ENCODE peak calls at places on chromosomes 1 and 21, in six cellular contexts. One of them, this sample, is unnamed.

GRCh38 chr21:38311765-38312164 is 55.0 kb downstream of the KCNJ15 start:
- DNase-seq in prostate gland: no peak
- DNase-seq in IMR-90: no peak
- DNase-seq in foreskin melanocyte: no peak
- DNase-seq in M059J: peak
- DNase-seq in H54: no peak
- DNase-seq in this sample: no peak

GRCh38 chr21:44985441-44986401 is 45.9 kb downstream of the SLX9 start:
- DNase-seq in prostate gland: no peak
- DNase-seq in IMR-90: no peak
- DNase-seq in foreskin melanocyte: no peak
- DNase-seq in M059J: no peak
- DNase-seq in H54: no peak
- DNase-seq in this sample: no peak

GRCh38 chr1:46114925-46115603 is 17.4 kb downstream of the PIK3R3 start:
- DNase-seq in prostate gland: no peak
- DNase-seq in IMR-90: no peak
- DNase-seq in foreskin melanocyte: no peak
- DNase-seq in M059J: no peak
- DNase-seq in H54: no peak
- DNase-seq in this sample: peak

GRCh38 chr1:212613440-212614335 is 5.1 kb downstream of the ATF3 start:
- DNase-seq in prostate gland: no peak
- DNase-seq in IMR-90: no peak
- DNase-seq in foreskin melanocyte: no peak
- DNase-seq in M059J: peak
- DNase-seq in H54: no peak
- DNase-seq in this sample: peak

GRCh38 chr1:64624446-64624766 is 120.5 kb upstream of the RAVER2 start:
- DNase-seq in prostate gland: no peak
- DNase-seq in IMR-90: peak
- DNase-seq in foreskin melanocyte: no peak
- DNase-seq in M059J: peak
- DNase-seq in H54: no peak
- DNase-seq in this sample: peak

GRCh38 chr1:50977575-50978143 is 7.6 kb downstream of the CDKN2C start:
- DNase-seq in prostate gland: peak
- DNase-seq in IMR-90: peak
- DNase-seq in foreskin melanocyte: peak
- DNase-seq in M059J: peak
- DNase-seq in H54: no peak
- DNase-seq in this sample: peak

GRCh38 chr1:210001751-210002150 is 63.7 kb downstream of the SYT14 start:
- DNase-seq in prostate gland: no peak
- DNase-seq in IMR-90: no peak
- DNase-seq in foreskin melanocyte: no peak
- DNase-seq in M059J: peak
- DNase-seq in H54: no peak
- DNase-seq in this sample: peak

GRCh38 chr1:48526045-48526714 is 54.2 kb upstream of the SPATA6 start:
- DNase-seq in prostate gland: peak
- DNase-seq in IMR-90: peak
- DNase-seq in foreskin melanocyte: no peak
- DNase-seq in M059J: no peak
- DNase-seq in H54: no peak
- DNase-seq in this sample: no peak

GRCh38 chr1:18948913-18949688 is 7.4 kb downstream of the IFFO2 start:
- DNase-seq in prostate gland: peak
- DNase-seq in IMR-90: peak
- DNase-seq in foreskin melanocyte: no peak
- DNase-seq in M059J: peak
- DNase-seq in H54: no peak
- DNase-seq in this sample: peak

GRCh38 chr21:43758811-43759210 is 17.3 kb downstream of the CSTB start:
- DNase-seq in prostate gland: peak
- DNase-seq in IMR-90: no peak
- DNase-seq in foreskin melanocyte: no peak
- DNase-seq in M059J: no peak
- DNase-seq in H54: no peak
- DNase-seq in this sample: no peak

GRCh38 chr1:150829751-150830150 is 21.7 kb upstream of the CTSK start:
- DNase-seq in prostate gland: no peak
- DNase-seq in IMR-90: no peak
- DNase-seq in foreskin melanocyte: no peak
- DNase-seq in M059J: no peak
- DNase-seq in H54: no peak
- DNase-seq in this sample: peak

GRCh38 chr1:21124846-21125245 is 51.9 kb downstream of the EIF4G3 start:
- DNase-seq in prostate gland: no peak
- DNase-seq in IMR-90: peak
- DNase-seq in foreskin melanocyte: no peak
- DNase-seq in M059J: peak
- DNase-seq in H54: no peak
- DNase-seq in this sample: peak

GRCh38 chr1:175198332-175198731 is 5.8 kb upstream of the KIAA0040 start:
- DNase-seq in prostate gland: no peak
- DNase-seq in IMR-90: no peak
- DNase-seq in foreskin melanocyte: no peak
- DNase-seq in M059J: no peak
- DNase-seq in H54: no peak
- DNase-seq in this sample: no peak

GRCh38 chr1:25819496-25820246 is at the start of gene MTFR1L:
- DNase-seq in prostate gland: peak
- DNase-seq in IMR-90: peak
- DNase-seq in foreskin melanocyte: no peak
- DNase-seq in M059J: peak
- DNase-seq in H54: peak
- DNase-seq in this sample: peak

GRCh38 chr1:163357378-163357777 is 35.6 kb downstream of the NUF2 start:
- DNase-seq in prostate gland: no peak
- DNase-seq in IMR-90: peak
- DNase-seq in foreskin melanocyte: no peak
- DNase-seq in M059J: peak
- DNase-seq in H54: no peak
- DNase-seq in this sample: peak

GRCh38 chr1:172827301-172827700 is 168.4 kb downstream of the FASLG start:
- DNase-seq in prostate gland: no peak
- DNase-seq in IMR-90: peak
- DNase-seq in foreskin melanocyte: no peak
- DNase-seq in M059J: no peak
- DNase-seq in H54: no peak
- DNase-seq in this sample: no peak